ENCODE peak calls at places on chromosomes 7 and 10, in seven cellular contexts. One of them, this sample, is unnamed.

GRCh38 chr10:71610651-71611050 is 108.9 kb downstream of the C10orf105 start:
- DNase-seq in stimulated activated CD4-positive, alpha-beta T cell treated with anti-CD3 and anti-CD28 coated beads, Interleukin-4, amount 100 ng/mL, for 48 hours: no peak
- DNase-seq in HT1080: no peak
- DNase-seq in activated CD4-positive, alpha-beta T cell treated with anti-CD3 and anti-CD28 coated beads for 48 hours: no peak
- DNase-seq in fibroblast of gingiva: no peak
- DNase-seq in SW 1271: no peak
- DNase-seq in GM06990: no peak
- DNase-seq in this sample: no peak

GRCh38 chr10:79981673-79982485 is 33.0 kb upstream of the SFTPD start:
- DNase-seq in stimulated activated CD4-positive, alpha-beta T cell treated with anti-CD3 and anti-CD28 coated beads, Interleukin-4, amount 100 ng/mL, for 48 hours: peak; percentile 9
- DNase-seq in HT1080: peak; percentile 40
- DNase-seq in fibroblast of gingiva: no peak
- DNase-seq in SW 1271: peak; percentile 1
- DNase-seq in GM06990: no peak
- DNase-seq in activated CD4-positive, alpha-beta T cell treated with anti-CD3 and anti-CD28 coated beads for 48 hours: peak; percentile 40
- DNase-seq in this sample: no peak

GRCh38 chr7:132381742-132382472 is 194.4 kb downstream of the PLXNA4 start:
- DNase-seq in activated CD4-positive, alpha-beta T cell treated with anti-CD3 and anti-CD28 coated beads for 48 hours: no peak
- DNase-seq in SW 1271: no peak
- DNase-seq in HT1080: peak; percentile 26
- DNase-seq in GM06990: no peak
- DNase-seq in fibroblast of gingiva: no peak
- DNase-seq in stimulated activated CD4-positive, alpha-beta T cell treated with anti-CD3 and anti-CD28 coated beads, Interleukin-4, amount 100 ng/mL, for 48 hours: no peak
- DNase-seq in this sample: peak; percentile 89

GRCh38 chr7:95776561-95777185 is 4.3 kb downstream of the DYNC1I1 start:
- DNase-seq in stimulated activated CD4-positive, alpha-beta T cell treated with anti-CD3 and anti-CD28 coated beads, Interleukin-4, amount 100 ng/mL, for 48 hours: no peak
- DNase-seq in GM06990: no peak
- DNase-seq in fibroblast of gingiva: no peak
- DNase-seq in SW 1271: no peak
- DNase-seq in HT1080: no peak
- DNase-seq in activated CD4-positive, alpha-beta T cell treated with anti-CD3 and anti-CD28 coated beads for 48 hours: no peak
- DNase-seq in this sample: no peak

GRCh38 chr10:130424418-130424817 is 288.2 kb downstream of the GLRX3 start:
- DNase-seq in HT1080: no peak
- DNase-seq in fibroblast of gingiva: no peak
- DNase-seq in stimulated activated CD4-positive, alpha-beta T cell treated with anti-CD3 and anti-CD28 coated beads, Interleukin-4, amount 100 ng/mL, for 48 hours: no peak
- DNase-seq in activated CD4-positive, alpha-beta T cell treated with anti-CD3 and anti-CD28 coated beads for 48 hours: no peak
- DNase-seq in GM06990: no peak
- DNase-seq in SW 1271: no peak
- DNase-seq in this sample: no peak

GRCh38 chr7:32476816-32477648 is 13.1 kb downstream of the LSM5 start:
- DNase-seq in HT1080: peak; percentile 70
- DNase-seq in activated CD4-positive, alpha-beta T cell treated with anti-CD3 and anti-CD28 coated beads for 48 hours: no peak
- DNase-seq in SW 1271: no peak
- DNase-seq in GM06990: no peak
- DNase-seq in fibroblast of gingiva: no peak
- DNase-seq in stimulated activated CD4-positive, alpha-beta T cell treated with anti-CD3 and anti-CD28 coated beads, Interleukin-4, amount 100 ng/mL, for 48 hours: no peak
- DNase-seq in this sample: no peak

GRCh38 chr7:19991936-19992335 is 218.5 kb upstream of the TMEM196 start:
- DNase-seq in stimulated activated CD4-positive, alpha-beta T cell treated with anti-CD3 and anti-CD28 coated beads, Interleukin-4, amount 100 ng/mL, for 48 hours: no peak
- DNase-seq in GM06990: no peak
- DNase-seq in fibroblast of gingiva: no peak
- DNase-seq in SW 1271: no peak
- DNase-seq in HT1080: peak; percentile 2
- DNase-seq in activated CD4-positive, alpha-beta T cell treated with anti-CD3 and anti-CD28 coated beads for 48 hours: no peak
- DNase-seq in this sample: no peak

GRCh38 chr7:151008511-151009323 is 15.6 kb downstream of the ATG9B start:
- DNase-seq in HT1080: peak; percentile 91
- DNase-seq in activated CD4-positive, alpha-beta T cell treated with anti-CD3 and anti-CD28 coated beads for 48 hours: peak; percentile 92
- DNase-seq in SW 1271: no peak
- DNase-seq in GM06990: no peak
- DNase-seq in stimulated activated CD4-positive, alpha-beta T cell treated with anti-CD3 and anti-CD28 coated beads, Interleukin-4, amount 100 ng/mL, for 48 hours: peak; percentile 90
- DNase-seq in fibroblast of gingiva: no peak
- DNase-seq in this sample: no peak

GRCh38 chr10:71621783-71622526 is 97.6 kb downstream of the C10orf105 start:
- DNase-seq in stimulated activated CD4-positive, alpha-beta T cell treated with anti-CD3 and anti-CD28 coated beads, Interleukin-4, amount 100 ng/mL, for 48 hours: no peak
- DNase-seq in activated CD4-positive, alpha-beta T cell treated with anti-CD3 and anti-CD28 coated beads for 48 hours: no peak
- DNase-seq in SW 1271: no peak
- DNase-seq in fibroblast of gingiva: no peak
- DNase-seq in GM06990: no peak
- DNase-seq in HT1080: peak; percentile 45
- DNase-seq in this sample: no peak

GRCh38 chr10:33413093-33413442 is 78.6 kb upstream of the NRP1 start:
- DNase-seq in stimulated activated CD4-positive, alpha-beta T cell treated with anti-CD3 and anti-CD28 coated beads, Interleukin-4, amount 100 ng/mL, for 48 hours: no peak
- DNase-seq in activated CD4-positive, alpha-beta T cell treated with anti-CD3 and anti-CD28 coated beads for 48 hours: no peak
- DNase-seq in GM06990: no peak
- DNase-seq in fibroblast of gingiva: no peak
- DNase-seq in SW 1271: no peak
- DNase-seq in HT1080: peak; percentile 62
- DNase-seq in this sample: no peak

GRCh38 chr10:77325233-77325537 is 312.4 kb downstream of the KCNMA1 start:
- DNase-seq in stimulated activated CD4-positive, alpha-beta T cell treated with anti-CD3 and anti-CD28 coated beads, Interleukin-4, amount 100 ng/mL, for 48 hours: no peak
- DNase-seq in fibroblast of gingiva: no peak
- DNase-seq in GM06990: no peak
- DNase-seq in HT1080: no peak
- DNase-seq in SW 1271: no peak
- DNase-seq in activated CD4-positive, alpha-beta T cell treated with anti-CD3 and anti-CD28 coated beads for 48 hours: no peak
- DNase-seq in this sample: no peak

GRCh38 chr7:46850563-46851325 is 731.2 kb downstream of the TNS3 start:
- DNase-seq in GM06990: no peak
- DNase-seq in SW 1271: no peak
- DNase-seq in stimulated activated CD4-positive, alpha-beta T cell treated with anti-CD3 and anti-CD28 coated beads, Interleukin-4, amount 100 ng/mL, for 48 hours: no peak
- DNase-seq in fibroblast of gingiva: no peak
- DNase-seq in activated CD4-positive, alpha-beta T cell treated with anti-CD3 and anti-CD28 coated beads for 48 hours: no peak
- DNase-seq in HT1080: peak; percentile 29
- DNase-seq in this sample: no peak

GRCh38 chr10:110069502-110069982 is 61.8 kb downstream of the ADD3 start:
- DNase-seq in fibroblast of gingiva: no peak
- DNase-seq in stimulated activated CD4-positive, alpha-beta T cell treated with anti-CD3 and anti-CD28 coated beads, Interleukin-4, amount 100 ng/mL, for 48 hours: no peak
- DNase-seq in HT1080: no peak
- DNase-seq in GM06990: peak; percentile 59
- DNase-seq in activated CD4-positive, alpha-beta T cell treated with anti-CD3 and anti-CD28 coated beads for 48 hours: no peak
- DNase-seq in SW 1271: no peak
- DNase-seq in this sample: no peak

This sample was measured in SHP77 treated with DMSO at 0.1 percent for 48 hours.